ENCODE peak calls at places on chromosomes 16 and 17, in nine cellular contexts. V, U, G, Q, X, W, O, L and E are unnamed samples.

GRCh38 chr16:82880361-82880760 is 253.6 kb downstream of the CDH13 start:
- DNase-seq in W (no peak), L (no peak), O (no peak), G (no peak), Q (no peak), X (peak; percentile 5), U (no peak), V (no peak), E (no peak)

GRCh38 chr16:88007321-88007731 is 56.1 kb downstream of the BANP start:
- DNase-seq in L (no peak), G (no peak), W (no peak), X (no peak), Q (no peak), O (no peak), U (no peak), V (no peak), E (no peak)

GRCh38 chr17:63445571-63446217 is 412 bp downstream of the CYB561 start:
- DNase-seq in O (no peak), X (peak; percentile 57), U (no peak), Q (no peak), W (peak; percentile 85), L (peak; percentile 64), G (no peak), V (peak; percentile 60), E (peak; percentile 60)

GRCh38 chr17:36942031-36942599 is 4.8 kb downstream of the LHX1 start:
- DNase-seq in V (no peak), U (no peak), Q (no peak), L (no peak), G (no peak), O (no peak), X (no peak), W (no peak), E (no peak)

GRCh38 chr17:19744492-19744891 is 3.6 kb downstream of the ALDH3A1 start:
- DNase-seq in L (no peak), W (no peak), Q (no peak), G (no peak), X (no peak), O (peak; percentile 31), V (no peak), U (no peak), E (no peak)

GRCh38 chr17:57401556-57402488 is 145.5 kb downstream of the MSI2 start:
- DNase-seq in Q (peak; percentile 55), U (no peak), X (no peak), V (no peak), W (peak; percentile 27), G (no peak), L (no peak), O (no peak), E (no peak)

GRCh38 chr16:23670137-23670776 is 8.4 kb upstream of the PLK1 start:
- DNase-seq in G (peak; percentile 81), U (peak; percentile 85), O (peak; percentile 79), V (peak; percentile 58), X (no peak), Q (peak; percentile 79), W (no peak), L (no peak), E (peak; percentile 88)

GRCh38 chr16:2475413-2476344 is 752 bp downstream of the TBC1D24 start:
- DNase-seq in L (no peak), W (no peak), U (no peak), X (peak; percentile 79), Q (no peak), O (peak; percentile 70), G (no peak), V (no peak), E (no peak)

GRCh38 chr17:64264891-64265290 is 1.8 kb upstream of the TEX2 start:
- DNase-seq in Q (peak; percentile 97), W (no peak), X (no peak), G (no peak), O (no peak), V (no peak), L (no peak), U (no peak), E (peak; percentile 21)

GRCh38 chr17:74452841-74453661 is 13.4 kb upstream of the CD300A start:
- DNase-seq in O (no peak), W (no peak), V (no peak), L (peak; percentile 88), G (no peak), U (no peak), X (no peak), Q (no peak), E (no peak)

GRCh38 chr16:28492511-28492910 is 637 bp upstream of the CLN3 start:
- DNase-seq in U (no peak), W (no peak), O (no peak), Q (no peak), V (no peak), X (no peak), G (no peak), L (no peak), E (no peak)

GRCh38 chr17:3004925-3005324 is 58.5 kb downstream of the OR1D5 start:
- DNase-seq in V (no peak), G (no peak), O (no peak), W (no peak), L (no peak), Q (no peak), X (no peak), U (no peak), E (no peak)

GRCh38 chr16:12881771-12882170 is 19.6 kb upstream of the SHISA9 start:
- DNase-seq in X (no peak), L (no peak), V (no peak), Q (peak; percentile 11), U (no peak), W (no peak), O (no peak), G (no peak), E (peak; percentile 27)